ENCODE peak calls at places on chromosomes 3 and 15, in seven cellular contexts. R is ovary, L is HepG2, F is A673, Q is kidney, B is mammary epithelial cell, H is WERI-Rb-1. N is an unnamed sample.

GRCh38 chr15:80188293-80188692 is 35.5 kb downstream of the FAH start:
- DNase-seq in R (no peak), L (no peak), F (no peak), Q (no peak), B (peak; percentile 35), H (no peak), N (no peak)

GRCh38 chr3:126083511-126083912 is 412 bp downstream of the SLC41A3 start:
- DNase-seq in R (peak; percentile 57), L (peak; percentile 14), F (peak; percentile 43), Q (no peak), B (peak; percentile 39), H (peak; percentile 63), N (no peak)

GRCh38 chr15:41417418-41417811 is 520 bp downstream of the RTF1 start:
- DNase-seq in R (no peak), L (no peak), F (no peak), Q (no peak), B (peak; percentile 44), H (no peak), N (no peak)

GRCh38 chr3:104066658-104067057 is 1300.1 kb upstream of the ALCAM start:
- DNase-seq in R (no peak), L (no peak), F (peak; percentile 27), Q (no peak), B (peak; percentile 15), H (no peak), N (no peak)

GRCh38 chr15:93058128-93058527 is 30.9 kb downstream of the RGMA start:
- DNase-seq in R (no peak), L (no peak), F (no peak), Q (no peak), B (no peak), H (no peak), N (no peak)

GRCh38 chr3:127061641-127062040 is 78.7 kb downstream of the PLXNA1 start:
- DNase-seq in R (no peak), L (no peak), F (no peak), Q (peak; percentile 35), B (no peak), H (no peak), N (no peak)

GRCh38 chr15:40070166-40070557 is 31.2 kb upstream of the SRP14 start:
- DNase-seq in R (no peak), L (no peak), F (no peak), Q (no peak), B (no peak), H (peak; percentile 71), N (no peak)

GRCh38 chr15:92510163-92510882 is 116.6 kb downstream of the ST8SIA2 start:
- DNase-seq in R (no peak), L (no peak), F (peak; percentile 69), Q (no peak), B (peak; percentile 51), H (no peak), N (no peak)

GRCh38 chr3:143266512-143266911 is 146.9 kb downstream of the CHST2 start:
- DNase-seq in R (no peak), L (no peak), F (no peak), Q (no peak), B (no peak), H (no peak), N (no peak)

GRCh38 chr15:65189102-65189740 is 4.1 kb upstream of the CLPX start:
- DNase-seq in R (peak; percentile 70), L (peak; percentile 54), F (peak; percentile 78), Q (no peak), B (peak; percentile 23), H (peak; percentile 42), N (no peak)

GRCh38 chr3:43239755-43240154 is 46.6 kb upstream of the SNRK start:
- DNase-seq in R (no peak), L (no peak), F (no peak), Q (no peak), B (no peak), H (no peak), N (no peak)

GRCh38 chr3:73674280-73674679 is 49.5 kb upstream of the PDZRN3 start:
- DNase-seq in R (no peak), L (no peak), F (no peak), Q (no peak), B (no peak), H (no peak), N (no peak)

GRCh38 chr3:69695443-69695842 is 43.8 kb upstream of the MITF start:
- DNase-seq in R (no peak), L (no peak), F (no peak), Q (no peak), B (no peak), H (no peak), N (no peak)

GRCh38 chr15:94110476-94111130 is 120.8 kb upstream of the MCTP2 start:
- DNase-seq in R (no peak), L (peak; percentile 2), F (no peak), Q (no peak), B (peak; percentile 6), H (no peak), N (no peak)

GRCh38 chr3:13145826-13146642 is 72.8 kb upstream of the IQSEC1 start:
- DNase-seq in R (no peak), L (no peak), F (no peak), Q (peak; percentile 19), B (no peak), H (peak; percentile 2), N (peak; percentile 9)

GRCh38 chr3:129553171-129553570 is 10.2 kb downstream of the H1-8 start:
- DNase-seq in R (no peak), L (no peak), F (no peak), Q (no peak), B (no peak), H (no peak), N (no peak)

GRCh38 chr15:91948001-91948608 is 94.6 kb downstream of the SLCO3A1 start:
- DNase-seq in R (no peak), L (no peak), F (no peak), Q (peak; percentile 72), B (peak; percentile 95), H (no peak), N (peak; percentile 39)

GRCh38 chr3:129384594-129385323 is 43.7 kb downstream of the EFCAB12 start:
- DNase-seq in R (no peak), L (no peak), F (no peak), Q (no peak), B (no peak), H (no peak), N (no peak)

GRCh38 chr3:136207741-136208140 is 11.6 kb upstream of the MSL2 start:
- DNase-seq in R (no peak), L (no peak), F (peak; percentile 43), Q (no peak), B (no peak), H (no peak), N (no peak)

GRCh38 chr15:90201150-90201943 is at the start of gene SEMA4B:
- DNase-seq in R (peak; percentile 69), L (peak; percentile 36), F (peak; percentile 78), Q (peak; percentile 92), B (peak; percentile 57), H (peak; percentile 81), N (peak; percentile 89)

GRCh38 chr15:48031973-48032372 is 88.8 kb upstream of the SLC24A5 start:
- DNase-seq in R (no peak), L (no peak), F (no peak), Q (no peak), B (no peak), H (no peak), N (no peak)

GRCh38 chr3:184314700-184315505 is 497 bp downstream of the EIF4G1 start:
- DNase-seq in R (peak; percentile 87), L (peak; percentile 48), F (peak; percentile 65), Q (peak; percentile 96), B (peak; percentile 66), H (peak; percentile 52), N (peak; percentile 89)

GRCh38 chr3:132006605-132007204 is 28.1 kb downstream of the CPNE4 start:
- DNase-seq in R (no peak), L (peak; percentile 25), F (peak; percentile 55), Q (no peak), B (peak; percentile 55), H (no peak), N (no peak)

GRCh38 chr3:66177026-66177425 is 43.8 kb upstream of the SLC25A26 start:
- DNase-seq in R (no peak), L (no peak), F (no peak), Q (no peak), B (no peak), H (no peak), N (peak; percentile 43)

GRCh38 chr15:88257311-88257901 is 867 bp upstream of the NTRK3 start:
- DNase-seq in R (no peak), L (no peak), F (no peak), Q (no peak), B (no peak), H (no peak), N (no peak)

GRCh38 chr15:88255109-88255495 is 1.4 kb downstream of the NTRK3 start:
- DNase-seq in R (no peak), L (no peak), F (no peak), Q (no peak), B (no peak), H (no peak), N (no peak)

GRCh38 chr15:88255496-88256171 is 905 bp downstream of the NTRK3 start:
- DNase-seq in R (peak; percentile 28), L (no peak), F (no peak), Q (no peak), B (peak; percentile 46), H (peak; percentile 53), N (no peak)

GRCh38 chr15:88258021-88258641 is 1.6 kb upstream of the NTRK3 start:
- DNase-seq in R (no peak), L (peak; percentile 8), F (peak; percentile 38), Q (no peak), B (no peak), H (peak; percentile 57), N (no peak)

GRCh38 chr15:88256261-88257230 is at the start of gene NTRK3:
- DNase-seq in R (no peak), L (no peak), F (peak; percentile 33), Q (no peak), B (peak; percentile 7), H (no peak), N (no peak)
- TF ChIP-seq CTCF in R (no peak), L (no peak), F (no peak), Q (no peak), B (no peak), H (no peak), N (no peak)

GRCh38 chr3:58332575-58333179 is at the start of gene PXK:
- DNase-seq in R (peak; percentile 79), L (peak; percentile 21), F (peak; percentile 68), Q (peak; percentile 93), B (peak; percentile 75), H (peak; percentile 79), N (peak; percentile 84)
- TF ChIP-seq CTCF in R (no peak), L (no peak), F (no peak), Q (peak; percentile 14), B (peak; percentile 5), H (peak; percentile 37), N (no peak)

GRCh38 chr3:195035345-195036202 is 235.4 kb downstream of the XXYLT1 start:
- DNase-seq in R (no peak), L (no peak), F (peak; percentile 22), Q (peak; percentile 64), B (no peak), H (peak; percentile 42), N (no peak)
- TF ChIP-seq CTCF in R (no peak), L (peak; percentile 38), F (peak; percentile 43), Q (no peak), B (no peak), H (peak; percentile 57), N (no peak)

DNA sequence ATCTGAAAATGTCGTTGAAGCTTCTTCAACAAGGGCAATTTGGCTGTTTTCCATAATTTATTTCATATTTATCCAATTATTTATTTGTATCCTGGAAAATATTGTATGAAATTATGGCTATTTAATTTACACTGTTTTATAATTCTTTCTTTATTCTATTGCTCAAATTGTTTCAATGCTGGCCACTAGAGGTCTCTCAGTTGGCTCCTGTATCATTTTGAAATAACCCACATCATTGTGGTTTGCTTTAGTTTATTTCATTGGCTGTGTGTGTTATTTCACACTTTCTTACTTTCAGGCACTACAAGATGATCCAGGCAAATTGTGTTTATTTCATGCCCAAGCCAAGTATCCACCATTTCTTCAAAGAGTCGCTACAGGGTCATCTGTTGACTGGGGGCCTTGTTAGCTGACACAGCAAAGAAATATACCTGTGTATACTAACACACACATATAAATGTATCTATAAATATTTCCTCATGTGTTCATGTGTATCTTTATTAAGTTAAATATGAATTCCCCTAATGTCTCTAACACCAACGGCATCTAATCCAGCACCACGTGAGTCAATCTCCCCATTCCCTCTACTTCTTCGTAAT is 86.2 kb downstream of the NPAP1 start:
- DNase-seq in R (no peak), L (no peak), F (no peak), Q (no peak), B (no peak), H (no peak), N (no peak)
- TF ChIP-seq CTCF in R (no peak), L (peak; percentile 13), F (peak; percentile 38), Q (peak; percentile 26), B (peak; percentile 38), H (peak; percentile 26), N (peak; percentile 25)